ENCODE peak calls at places on chromosomes 4 and X, in eight cellular contexts. P, S, F, W, L, N, C and D are unnamed samples.

GRCh38 chr4:156949373-156949814 is 22.2 kb downstream of the PDGFC start:
- DNase-seq in P (no peak), S (no peak), F (no peak), W (no peak), L (no peak), N (no peak), C (peak), D (no peak)

GRCh38 chr4:38529189-38530115 is 134.5 kb upstream of the KLF3 start:
- DNase-seq in P (no peak), S (no peak), F (no peak), W (peak), L (peak), N (peak), C (no peak), D (no peak)

GRCh38 chr4:179027569-179027968 is 1585.3 kb upstream of the AGA start:
- DNase-seq in P (no peak), S (no peak), F (no peak), W (no peak), L (no peak), N (no peak), C (no peak), D (no peak)

GRCh38 chrX:130295519-130296314 is 27.0 kb upstream of the ZNF280C start:
- DNase-seq in P (no peak), S (no peak), F (no peak), W (peak), L (no peak), N (no peak), C (no peak), D (no peak)

GRCh38 chr4:61556277-61556676 is 356.2 kb downstream of the ADGRL3 start:
- DNase-seq in P (peak), S (no peak), F (no peak), W (no peak), L (no peak), N (no peak), C (no peak), D (no peak)

GRCh38 chr4:84336964-84337705 is 162.0 kb downstream of the NKX6-1 start:
- DNase-seq in P (no peak), S (no peak), F (no peak), W (no peak), L (no peak), N (no peak), C (no peak), D (no peak)

GRCh38 chrX:10064736-10065135 is 92.0 kb upstream of the CLCN4 start:
- DNase-seq in P (no peak), S (no peak), F (no peak), W (peak), L (no peak), N (no peak), C (no peak), D (no peak)

GRCh38 chr4:25927361-25928040 is 13.5 kb downstream of the SMIM20 start:
- DNase-seq in P (no peak), S (no peak), F (no peak), W (no peak), L (no peak), N (no peak), C (no peak), D (no peak)

GRCh38 chrX:57156397-57157049 is 19.3 kb upstream of the SPIN2A start:
- DNase-seq in P (peak), S (peak), F (no peak), W (peak), L (peak), N (no peak), C (peak), D (no peak)

GRCh38 chrX:148537556-148538182 is 37.3 kb downstream of the AFF2 start:
- DNase-seq in P (no peak), S (peak), F (no peak), W (no peak), L (no peak), N (no peak), C (no peak), D (no peak)

GRCh38 chrX:39063037-39063436 is 261.8 kb downstream of the MID1IP1 start:
- DNase-seq in P (no peak), S (no peak), F (no peak), W (no peak), L (peak), N (no peak), C (no peak), D (no peak)

GRCh38 chr4:145545538-145546224 is 64.0 kb downstream of the SMAD1 start:
- DNase-seq in P (peak), S (no peak), F (peak), W (no peak), L (no peak), N (no peak), C (peak), D (no peak)

GRCh38 chrX:46208225-46208854 is 336.9 kb downstream of the ZNF674 start:
- DNase-seq in P (no peak), S (no peak), F (no peak), W (no peak), L (no peak), N (no peak), C (peak), D (no peak)

GRCh38 chr4:3644849-3645627 is 112.8 kb upstream of the LRPAP1 start:
- DNase-seq in P (no peak), S (no peak), F (no peak), W (no peak), L (peak), N (no peak), C (peak), D (no peak)

GRCh38 chrX:15567886-15568616 is 32.7 kb downstream of the ACE2 start:
- DNase-seq in P (peak), S (no peak), F (no peak), W (no peak), L (no peak), N (no peak), C (no peak), D (no peak)

GRCh38 chr4:85825937-85826678 is 351.2 kb downstream of the ARHGAP24 start:
- DNase-seq in P (peak), S (peak), F (no peak), W (peak), L (no peak), N (no peak), C (peak), D (no peak)
- TF ChIP-seq CTCF in P (peak), S (peak), F (peak), W (peak), L (no peak), N (no peak), C (peak), D (no peak)

DNA sequence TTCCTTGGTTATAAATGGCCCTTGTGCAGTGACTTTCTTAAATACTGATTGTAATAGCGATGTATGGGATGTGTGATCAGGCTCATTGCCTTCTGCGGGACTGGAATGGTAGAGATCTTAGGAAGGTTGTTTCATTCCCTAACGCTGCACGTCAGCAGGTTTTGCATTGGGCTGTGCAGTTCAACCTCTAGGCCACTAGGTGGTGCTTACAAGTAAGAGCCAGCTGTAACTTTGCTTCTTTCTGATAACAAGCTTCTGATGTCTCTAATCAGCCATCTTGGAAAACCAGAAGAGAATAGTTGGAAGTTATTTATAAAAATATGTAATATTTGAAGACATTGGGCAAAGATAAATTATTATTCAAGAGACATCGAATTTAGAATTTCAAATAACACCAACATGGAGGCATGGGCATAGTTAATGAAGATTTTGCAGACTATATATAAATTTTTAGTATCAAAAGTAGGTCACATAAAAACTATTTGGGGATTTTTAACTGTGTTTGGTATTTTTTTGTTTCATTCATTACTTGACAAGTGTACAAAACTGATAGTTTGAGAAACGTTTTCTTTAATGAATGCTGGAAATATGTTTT is 339.7 kb upstream of the PCDH7 start:
- DNase-seq in P (peak), S (peak), F (no peak), W (no peak), L (peak), N (no peak), C (peak), D (no peak)
- TF ChIP-seq CTCF in P (peak), S (peak), F (no peak), W (peak), L (peak), N (no peak), C (peak), D (no peak)

DNA sequence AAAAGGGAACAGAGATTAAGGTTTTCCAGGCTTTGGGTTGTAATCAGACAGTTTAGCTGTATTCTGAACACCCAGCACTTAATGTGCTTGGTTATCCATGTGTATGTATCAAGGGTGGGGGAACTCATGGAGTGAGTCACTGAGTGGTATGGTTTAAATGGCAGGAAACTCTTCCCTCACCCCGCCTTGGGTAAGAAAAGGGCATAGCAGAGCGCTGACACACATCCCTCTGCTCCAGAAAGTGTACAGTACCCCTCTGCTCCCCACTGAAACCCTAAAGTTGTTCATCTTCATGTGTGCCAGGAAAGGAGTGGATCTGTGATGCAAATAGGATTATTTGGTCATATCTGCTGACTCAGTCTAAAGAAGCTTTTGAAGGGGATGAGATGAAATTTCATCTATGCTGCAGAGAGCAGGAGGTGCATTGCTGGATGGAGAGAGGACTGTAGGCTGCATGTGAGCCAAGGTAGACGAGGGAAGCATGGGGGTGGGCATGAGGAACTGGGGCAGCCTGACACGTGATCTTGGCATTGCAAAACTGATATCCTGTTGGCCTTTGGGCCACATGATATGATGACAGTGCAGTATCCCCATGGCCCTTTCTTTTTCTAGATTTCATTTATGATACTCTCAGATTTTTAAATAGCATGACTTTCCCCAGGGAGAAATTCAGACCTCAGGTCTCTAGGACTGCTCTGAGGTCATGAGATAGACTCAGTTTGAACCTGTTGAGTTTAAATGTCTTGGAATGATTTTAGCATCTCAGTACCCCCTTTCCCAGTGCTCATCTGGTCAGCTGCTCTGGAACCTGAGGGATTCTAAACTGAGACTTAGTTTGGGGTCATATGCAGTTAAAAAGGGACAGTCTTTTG is 84.8 kb downstream of the TMEM164 start:
- DNase-seq in P (peak), S (no peak), F (peak), W (no peak), L (no peak), N (no peak), C (peak), D (no peak)
- TF ChIP-seq CTCF in P (no peak), S (no peak), F (no peak), W (no peak), L (no peak), N (no peak), C (no peak), D (no peak)

DNA sequence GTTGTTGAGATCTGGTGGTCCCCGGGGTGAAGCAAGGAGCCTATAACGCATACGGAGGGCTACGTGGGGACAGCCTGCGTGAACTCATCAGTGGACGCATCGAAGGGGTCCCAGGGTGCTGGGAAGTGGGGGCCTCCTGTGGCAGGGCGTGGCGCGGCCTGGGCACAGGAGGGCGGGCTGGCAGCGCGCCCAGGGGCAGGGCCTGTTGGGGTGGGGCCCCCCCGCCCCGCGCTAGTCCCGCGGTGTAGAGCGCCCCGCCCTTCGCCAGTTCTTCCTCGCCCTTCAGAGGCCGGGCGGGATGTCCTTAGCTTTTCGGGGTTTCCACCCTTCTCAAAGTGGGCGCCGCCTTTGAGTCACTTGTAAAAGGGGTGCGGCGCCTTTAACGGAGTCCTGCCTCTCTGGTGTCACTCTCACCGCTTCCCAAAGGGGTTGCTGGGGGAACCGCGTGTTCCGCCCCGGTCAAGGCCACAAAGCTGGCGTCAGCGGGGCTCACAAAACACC is 632 bp downstream of the PLP2 start:
- DNase-seq in P (peak), S (no peak), F (no peak), W (peak), L (peak), N (peak), C (peak), D (peak)
- TF ChIP-seq CTCF in P (no peak), S (no peak), F (no peak), W (no peak), L (no peak), N (no peak), C (no peak), D (no peak)

GRCh38 chr4:147863111-147863747 is 131.3 kb downstream of the ARHGAP10 start:
- DNase-seq in P (no peak), S (no peak), F (no peak), W (no peak), L (no peak), N (no peak), C (no peak), D (no peak)
- TF ChIP-seq CTCF in P (no peak), S (no peak), F (peak), W (no peak), L (no peak), N (no peak), C (peak), D (no peak)

GRCh38 chr4:5998333-5998936 is 19.8 kb downstream of the C4orf50 start:
- DNase-seq in P (peak), S (peak), F (peak), W (peak), L (peak), N (peak), C (peak), D (peak)
- TF ChIP-seq CTCF in P (peak), S (peak), F (peak), W (peak), L (peak), N (peak), C (peak), D (peak)